ENCODE peak calls at places on chromosome 7, in five cellular contexts. Q is foreskin fibroblast; L is NCI-H1694 treated with DMSO at 0.1 percent for 48 hours; E is CD4-positive, CD25-positive, alpha-beta regulatory T cell; F is A549. Z is an unnamed sample.
A peak's percentile ranks its signal among the peaks of the same experiment; 100 is the strongest.

GRCh38 chr7:140176271-140176701 is 497 bp downstream of the KDM7A start:
- DNase-seq in Q (peak; percentile 45), L (no peak), E (no peak), F (no peak), Z (no peak)

GRCh38 chr7:136869991-136870798 is 1.7 kb downstream of the CHRM2 start:
- DNase-seq in E (no peak), L (no peak), Q (peak; percentile 45), F (no peak), Z (no peak)

GRCh38 chr7:97971120-97971989 is 18.6 kb downstream of the OCM2 start:
- DNase-seq in L (no peak), E (peak; percentile 72), F (peak; percentile 18), Q (peak; percentile 43), Z (peak; percentile 42)

GRCh38 chr7:81155654-81156373 is 237.0 kb upstream of the SEMA3C start:
- DNase-seq in F (peak; percentile 29), E (no peak), Q (no peak), L (no peak), Z (no peak)

GRCh38 chr7:107396990-107397389 is 72.9 kb upstream of the GPR22 start:
- DNase-seq in L (no peak), F (no peak), E (no peak), Q (no peak), Z (peak; percentile 3)

GRCh38 chr7:45186261-45186813 is 28.7 kb downstream of the RAMP3 start:
- DNase-seq in Q (no peak), L (no peak), E (no peak), F (no peak), Z (no peak)

GRCh38 chr7:44911911-44912310 is 26.6 kb upstream of the PURB start:
- DNase-seq in E (no peak), F (no peak), L (no peak), Q (no peak), Z (no peak)

GRCh38 chr7:139673230-139673629 is 104.6 kb downstream of the HIPK2 start:
- DNase-seq in E (peak; percentile 22), Q (no peak), L (peak; percentile 24), F (no peak), Z (no peak)

GRCh38 chr7:70417061-70417655 is 714.8 kb upstream of the GALNT17 start:
- DNase-seq in L (peak; percentile 98), E (no peak), Q (no peak), F (no peak), Z (no peak)

GRCh38 chr7:85095357-85095756 is 91.5 kb downstream of the SEMA3D start:
- DNase-seq in E (no peak), L (no peak), F (no peak), Q (no peak), Z (no peak)

GRCh38 chr7:16841681-16842080 is 36.9 kb upstream of the AGR2 start:
- DNase-seq in Q (peak; percentile 33), L (no peak), F (no peak), E (no peak), Z (no peak)

GRCh38 chr7:44415047-44415446 is 75.4 kb downstream of the NUDCD3 start:
- DNase-seq in L (no peak), Q (peak; percentile 28), E (no peak), F (no peak), Z (no peak)

GRCh38 chr7:24388212-24388611 is 104.2 kb downstream of the NPY start:
- DNase-seq in E (no peak), L (no peak), Q (no peak), F (no peak), Z (no peak)

Z was measured in MV-4-11.